ENCODE peak calls at places on chromosomes 13 and 19, in seven cellular contexts. H is Calu3, D is lung, O is A673, K is cardiac muscle cell, M is esophagus squamous epithelium, P is AG10803. F is an unnamed sample.

GRCh38 chr19:48489608-48490216 is 20.5 kb downstream of the CYTH2 start:
- DNase-seq in H (peak), D (peak), O (peak), K (peak), M (no peak), P (peak), F (peak)

GRCh38 chr13:74575729-74576125 is 441.5 kb upstream of the KLF12 start:
- DNase-seq in H (no peak), D (peak), O (peak), K (peak), M (no peak), P (peak), F (peak)

GRCh38 chr19:46420056-46420455 is 6.7 kb upstream of the CCDC8 start:
- DNase-seq in H (no peak), D (no peak), O (peak), K (peak), M (no peak), P (no peak), F (no peak)

GRCh38 chr19:1608414-1609391 is 3.4 kb upstream of the UQCR11 start:
- DNase-seq in H (no peak), D (no peak), O (no peak), K (no peak), M (no peak), P (no peak), F (no peak)

GRCh38 chr13:39892731-39893293 is 237.3 kb downstream of the COG6 start:
- DNase-seq in H (no peak), D (no peak), O (peak), K (peak), M (no peak), P (peak), F (no peak)

GRCh38 chr13:46736568-46736967 is 60.4 kb downstream of the ESD start:
- DNase-seq in H (no peak), D (no peak), O (no peak), K (no peak), M (no peak), P (no peak), F (no peak)

GRCh38 chr13:32537580-32538233 is 888 bp downstream of the N4BP2L2 start:
- DNase-seq in H (peak), D (no peak), O (peak), K (no peak), M (no peak), P (peak), F (peak)

GRCh38 chr19:10812902-10813404 is 23.1 kb downstream of the TMED1 start:
- DNase-seq in H (no peak), D (peak), O (peak), K (peak), M (no peak), P (peak), F (peak)

GRCh38 chr13:91236942-91237341 is 110.5 kb upstream of the MIR17HG start:
- DNase-seq in H (no peak), D (no peak), O (no peak), K (no peak), M (no peak), P (no peak), F (no peak)

GRCh38 chr13:33006646-33007045 is 9.6 kb upstream of the KL start:
- DNase-seq in H (no peak), D (no peak), O (no peak), K (no peak), M (no peak), P (no peak), F (no peak)

GRCh38 chr13:44867825-44868224 is 121.4 kb downstream of the NUFIP1 start:
- DNase-seq in H (no peak), D (no peak), O (no peak), K (peak), M (no peak), P (no peak), F (no peak)

GRCh38 chr19:49862411-49863253 is 4.7 kb downstream of the PNKP start:
- DNase-seq in H (peak), D (no peak), O (peak), K (no peak), M (no peak), P (no peak), F (no peak)

GRCh38 chr19:33134571-33135041 is 2.7 kb downstream of the WDR88 start:
- DNase-seq in H (no peak), D (no peak), O (no peak), K (no peak), M (no peak), P (no peak), F (no peak)

GRCh38 chr19:40550951-40551350 is 25.7 kb upstream of the SHKBP1 start:
- DNase-seq in H (no peak), D (no peak), O (no peak), K (no peak), M (no peak), P (no peak), F (no peak)

GRCh38 chr13:30819136-30819875 is 84.0 kb downstream of the ALOX5AP start:
- DNase-seq in H (no peak), D (no peak), O (no peak), K (no peak), M (no peak), P (peak), F (no peak)

GRCh38 chr19:41411094-41411493 is 13.5 kb downstream of the BCKDHA start:
- DNase-seq in H (no peak), D (no peak), O (no peak), K (no peak), M (no peak), P (no peak), F (no peak)

GRCh38 chr19:28466107-28467045 is 746.6 kb downstream of the UQCRFS1 start:
- DNase-seq in H (peak), D (peak), O (peak), K (peak), M (no peak), P (peak), F (peak)

GRCh38 chr19:42281175-42282035 is 12.4 kb downstream of the CIC start:
- DNase-seq in H (peak), D (peak), O (peak), K (peak), M (no peak), P (peak), F (peak)

GRCh38 chr13:102286326-102286725 is 115.5 kb downstream of the FGF14 start:
- DNase-seq in H (no peak), D (no peak), O (no peak), K (peak), M (no peak), P (peak), F (no peak)

GRCh38 chr19:31232220-31232619 is 117.0 kb downstream of the TSHZ3 start:
- DNase-seq in H (no peak), D (no peak), O (no peak), K (no peak), M (no peak), P (peak), F (no peak)
- TF ChIP-seq CTCF in H (no peak), D (no peak), O (peak), K (no peak), M (no peak), P (no peak), F (no peak)

GRCh38 chr19:24159707-24160106 is 72.7 kb downstream of the ZNF254 start:
- DNase-seq in H (no peak), D (no peak), O (no peak), K (peak), M (no peak), P (no peak), F (no peak)
- TF ChIP-seq CTCF in H (peak), D (no peak), O (no peak), K (peak), M (peak), P (peak), F (peak)

GRCh38 chr19:58387338-58388174 is 487 bp downstream of the RPS5 start:
- DNase-seq in H (no peak), D (no peak), O (no peak), K (no peak), M (no peak), P (no peak), F (no peak)
- TF ChIP-seq CTCF in H (no peak), D (no peak), O (no peak), K (peak), M (no peak), P (no peak), F (no peak)

GRCh38 chr19:4449826-4450075 is 7.8 kb downstream of the UBXN6 start:
- DNase-seq in H (no peak), D (no peak), O (no peak), K (no peak), M (no peak), P (no peak), F (no peak)

GRCh38 chr19:4448147-4448985 is 9.2 kb downstream of the UBXN6 start:
- DNase-seq in H (no peak), D (no peak), O (no peak), K (no peak), M (no peak), P (no peak), F (no peak)

GRCh38 chr19:4447327-4448146 is 10.1 kb downstream of the UBXN6 start:
- DNase-seq in H (no peak), D (no peak), O (no peak), K (no peak), M (no peak), P (no peak), F (no peak)

GRCh38 chr19:4446801-4447200 is 10.8 kb downstream of the UBXN6 start:
- DNase-seq in H (no peak), D (no peak), O (no peak), K (no peak), M (no peak), P (no peak), F (no peak)

GRCh38 chr19:4449022-4449825 is 8.4 kb downstream of the UBXN6 start:
- DNase-seq in H (no peak), D (no peak), O (no peak), K (no peak), M (no peak), P (no peak), F (no peak)
- TF ChIP-seq CTCF in H (no peak), D (no peak), O (no peak), K (no peak), M (peak), P (no peak), F (no peak)

GRCh38 chr13:98129059-98129741 is 13.7 kb upstream of the FARP1 start:
- DNase-seq in H (no peak), D (no peak), O (no peak), K (peak), M (no peak), P (peak), F (no peak)
- TF ChIP-seq CTCF in H (no peak), D (no peak), O (no peak), K (no peak), M (no peak), P (no peak), F (no peak)

GRCh38 chr13:41942462-41943094 is 18.3 kb downstream of the VWA8 start:
- DNase-seq in H (no peak), D (no peak), O (peak), K (peak), M (no peak), P (peak), F (no peak)
- TF ChIP-seq CTCF in H (no peak), D (no peak), O (peak), K (peak), M (peak), P (peak), F (no peak)